ENCODE peak calls at places on chromosomes 12 and 14, in nine cellular contexts. G is PC-3, E is GM23338, Z is HCT116, X is GM23248, W is MM.1S, J is SK-N-SH, L is OCI-LY7, M is hepatocyte. U is an unnamed sample.

GRCh38 chr12:57549909-57550627 is at the start of gene KIF5A:
- DNase-seq in E (peak; percentile 90), G (no peak), J (peak; percentile 92), W (peak; percentile 43), L (peak; percentile 35), M (peak; percentile 61), Z (no peak), X (peak; percentile 58), U (peak; percentile 87)

GRCh38 chr12:12327802-12328201 is 22.2 kb downstream of the MANSC1 start:
- DNase-seq in M (peak; percentile 83), E (peak; percentile 88), L (peak; percentile 83), W (peak; percentile 69), X (peak; percentile 83), G (peak; percentile 68), J (peak; percentile 64), Z (peak; percentile 62), U (peak; percentile 75)

GRCh38 chr14:100119251-100119650 is 40.2 kb downstream of the DEGS2 start:
- DNase-seq in X (no peak), Z (no peak), W (no peak), L (no peak), G (no peak), E (no peak), M (no peak), J (no peak), U (no peak)

GRCh38 chr12:87820524-87821194 is 208.5 kb downstream of the C12orf50 start:
- DNase-seq in M (no peak), W (no peak), X (peak; percentile 29), G (peak; percentile 66), L (no peak), Z (peak; percentile 64), E (no peak), J (no peak), U (no peak)

GRCh38 chr14:22900088-22900799 is 17.2 kb downstream of the REM2 start:
- DNase-seq in L (peak; percentile 83), Z (peak; percentile 70), J (peak; percentile 72), M (peak; percentile 83), X (peak; percentile 78), E (peak; percentile 90), G (peak; percentile 80), W (peak; percentile 23), U (peak; percentile 86)

GRCh38 chr14:100621806-100622205 is 34.6 kb upstream of the BEGAIN start:
- DNase-seq in W (no peak), E (peak; percentile 56), Z (peak; percentile 15), L (peak; percentile 8), J (peak; percentile 52), G (no peak), M (no peak), X (no peak), U (no peak)

GRCh38 chr14:105519946-105520698 is 6.3 kb upstream of the TMEM121 start:
- DNase-seq in E (no peak), Z (no peak), M (no peak), G (no peak), X (no peak), W (no peak), J (no peak), L (no peak), U (no peak)

GRCh38 chr14:34081576-34082136 is 130.8 kb upstream of the EGLN3 start:
- DNase-seq in Z (peak; percentile 57), E (no peak), M (peak; percentile 32), X (peak; percentile 65), J (no peak), W (no peak), L (no peak), G (peak; percentile 91), U (no peak)

GRCh38 chr14:68325267-68325807 is 467.5 kb downstream of the ZFP36L1 start:
- DNase-seq in W (no peak), M (no peak), G (no peak), X (no peak), Z (no peak), E (no peak), L (no peak), J (no peak), U (no peak)

GRCh38 chr14:57057803-57058202 is 210.9 kb downstream of the EXOC5 start:
- DNase-seq in X (no peak), Z (no peak), M (peak; percentile 10), E (no peak), J (no peak), G (no peak), W (no peak), L (no peak), U (no peak)

GRCh38 chr12:110885152-110885840 is 35.1 kb downstream of the MYL2 start:
- DNase-seq in Z (no peak), G (no peak), W (no peak), J (no peak), X (no peak), M (no peak), L (no peak), E (no peak), U (peak; percentile 50)

GRCh38 chr12:31612819-31613218 is 21.9 kb upstream of the DENND5B start:
- DNase-seq in G (no peak), X (no peak), M (no peak), L (no peak), J (no peak), Z (no peak), E (no peak), W (no peak), U (no peak)

GRCh38 chr14:49767473-49768300 is at the start of gene KLHDC2:
- DNase-seq in J (peak; percentile 92), Z (peak; percentile 59), E (peak; percentile 93), M (peak; percentile 96), W (peak; percentile 84), G (peak; percentile 94), L (peak; percentile 93), X (peak; percentile 96), U (peak; percentile 95)

GRCh38 chr12:25152055-25152454 is 42.9 kb downstream of the DNAI7 start:
- DNase-seq in Z (no peak), E (peak; percentile 43), G (no peak), W (no peak), M (no peak), J (no peak), X (no peak), L (no peak), U (no peak)

GRCh38 chr12:121775501-121775900 is 18.0 kb downstream of the RHOF start:
- DNase-seq in E (no peak), X (no peak), Z (no peak), W (no peak), L (no peak), G (no peak), J (no peak), M (peak; percentile 16), U (no peak)

GRCh38 chr12:123336530-123336929 is 28.1 kb downstream of the SBNO1 start:
- DNase-seq in L (no peak), M (no peak), E (no peak), G (no peak), Z (no peak), W (no peak), X (no peak), J (no peak), U (no peak)

GRCh38 chr12:115763982-115764621 is 513.4 kb downstream of the MED13L start:
- DNase-seq in J (no peak), Z (no peak), L (no peak), G (peak; percentile 21), W (no peak), M (peak; percentile 35), E (no peak), X (no peak), U (no peak)

GRCh38 chr12:23066095-23066494 is 441.1 kb downstream of the ETNK1 start:
- DNase-seq in W (no peak), X (peak; percentile 30), J (no peak), G (no peak), E (no peak), L (no peak), M (no peak), Z (no peak), U (no peak)

GRCh38 chr12:88029093-88029665 is at the start of gene C12orf50:
- DNase-seq in J (no peak), G (no peak), W (no peak), E (no peak), M (peak; percentile 15), Z (no peak), L (no peak), X (no peak), U (no peak)

GRCh38 chr12:131112690-131113290 is 159.1 kb downstream of the ADGRD1 start:
- DNase-seq in W (no peak), E (no peak), G (no peak), M (peak; percentile 52), Z (no peak), J (no peak), L (no peak), X (peak; percentile 83), U (no peak)
- TF ChIP-seq EZH2phosphoT487 in W (no peak), E (no peak), G (no peak), M (no peak), Z (no peak), J (no peak), L (no peak), X (no peak), U (no peak)

GRCh38 chr14:92217956-92218355 is 96.2 kb downstream of the CPSF2 start:
- DNase-seq in L (no peak), M (no peak), J (no peak), Z (no peak), X (peak; percentile 76), G (no peak), W (no peak), E (no peak), U (no peak)
- H3K4me3 ChIP-seq in L (no peak overlapping the region), M (no peak overlapping the region), J (no peak overlapping the region), Z (no peak overlapping the region), X (peak overlapping the region; percentile 3), G (no peak overlapping the region), W (no peak overlapping the region), E (no peak overlapping the region), U (no peak overlapping the region)

DNA sequence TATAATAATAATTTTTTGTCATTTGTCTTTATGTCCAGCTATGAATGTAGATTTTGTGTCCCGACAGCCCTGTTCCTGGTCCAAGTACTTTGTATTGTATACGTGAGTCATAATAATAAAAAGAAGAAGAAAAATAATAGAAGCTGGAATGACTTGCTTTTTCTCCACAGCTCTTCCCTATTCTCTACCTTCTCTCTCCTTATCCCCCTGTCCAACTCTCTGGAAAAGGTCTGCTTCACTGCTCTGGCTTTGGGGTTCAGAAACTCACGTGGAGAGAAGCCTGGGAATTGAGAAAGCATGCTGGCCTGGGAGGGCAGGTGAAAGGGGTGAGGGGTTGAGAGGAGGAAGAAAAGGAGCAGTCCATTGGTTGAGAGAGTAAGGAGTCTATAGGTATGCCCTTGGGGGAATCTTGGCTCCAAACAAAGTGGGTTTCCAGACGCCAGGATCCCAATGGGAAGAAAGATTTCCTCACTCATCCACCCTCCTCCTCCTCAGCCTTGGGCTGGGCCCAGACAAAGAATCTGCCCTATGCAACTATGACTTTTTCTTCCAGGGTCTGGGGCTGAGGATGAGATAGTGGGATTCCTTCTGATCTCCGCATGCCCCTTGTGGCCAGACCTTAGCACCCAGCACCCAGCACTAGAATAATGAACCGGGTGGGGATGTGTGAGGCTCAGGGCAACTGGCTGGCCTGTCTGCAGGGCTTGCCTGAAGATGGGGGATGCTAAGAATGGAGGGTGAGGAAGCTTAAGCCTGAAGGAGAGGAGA is 4.0 kb downstream of the HOXC8 start:
- DNase-seq in W (no peak), X (no peak), E (no peak), M (no peak), G (peak; percentile 33), J (no peak), Z (no peak), L (peak; percentile 36), U (no peak)
- TF ChIP-seq EZH2phosphoT487 in W (no peak), X (no peak), E (no peak), M (no peak), G (no peak), J (no peak), Z (no peak), L (no peak), U (peak; percentile 10)

DNA sequence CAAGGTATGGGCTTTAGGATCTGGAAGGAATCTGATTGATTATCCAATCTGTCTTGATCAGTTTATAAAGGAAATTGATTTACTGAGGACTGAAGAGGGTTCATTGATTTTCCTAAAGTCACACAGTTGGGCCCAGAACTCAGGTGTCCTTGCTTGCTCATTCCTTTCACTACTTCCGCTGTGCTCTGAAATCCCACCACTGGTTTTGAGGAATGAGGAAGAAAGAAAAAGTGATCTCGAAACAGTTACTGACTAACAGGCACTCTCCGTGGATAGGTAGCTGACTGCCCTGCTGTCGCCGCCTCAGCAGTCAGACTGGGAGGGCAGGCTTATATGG is at the start of gene FITM1:
- DNase-seq in G (no peak), L (no peak), J (no peak), W (no peak), Z (no peak), M (no peak), X (no peak), E (no peak), U (no peak)
- H3K4me3 ChIP-seq in G (no peak within 1 kb of the TSS), L (no peak within 1 kb of the TSS), J (no peak within 1 kb of the TSS), W (no peak within 1 kb of the TSS), Z (no peak within 1 kb of the TSS), M (no peak within 1 kb of the TSS), X (no peak within 1 kb of the TSS), E (no peak within 1 kb of the TSS), U (no peak within 1 kb of the TSS)